ENCODE peak calls at places on chromosomes 2 and 18, in eight cellular contexts. One of them, this sample, is unnamed.

GRCh38 chr2:156903335-156903734 is 354.2 kb upstream of the GALNT5 start:
- DNase-seq in epithelial cell of proximal tubule: no peak
- DNase-seq in Calu3: no peak
- DNase-seq in thoracic aorta: no peak
- DNase-seq in AG09319: no peak
- DNase-seq in kidney: no peak
- DNase-seq in heart left ventricle: no peak
- DNase-seq in GM13977: no peak
- DNase-seq in this sample: no peak

GRCh38 chr18:48334845-48335244 is 74.3 kb downstream of the ZBTB7C start:
- DNase-seq in epithelial cell of proximal tubule: no peak
- DNase-seq in Calu3: no peak
- DNase-seq in thoracic aorta: no peak
- DNase-seq in AG09319: no peak
- DNase-seq in kidney: no peak
- DNase-seq in heart left ventricle: no peak
- DNase-seq in GM13977: no peak
- DNase-seq in this sample: no peak

GRCh38 chr2:223041527-223042109 is 10.4 kb upstream of the KCNE4 start:
- DNase-seq in epithelial cell of proximal tubule: peak
- DNase-seq in Calu3: peak
- DNase-seq in thoracic aorta: peak
- DNase-seq in AG09319: peak
- DNase-seq in kidney: peak
- DNase-seq in heart left ventricle: peak
- DNase-seq in GM13977: no peak
- DNase-seq in this sample: no peak

GRCh38 chr2:200944467-200945394 is 18.7 kb downstream of the ORC2 start:
- DNase-seq in epithelial cell of proximal tubule: no peak
- DNase-seq in Calu3: peak
- DNase-seq in thoracic aorta: no peak
- DNase-seq in AG09319: no peak
- DNase-seq in kidney: no peak
- DNase-seq in heart left ventricle: no peak
- DNase-seq in GM13977: no peak
- DNase-seq in this sample: peak

GRCh38 chr18:24271381-24272331 is 126.0 kb downstream of the OSBPL1A start:
- DNase-seq in epithelial cell of proximal tubule: no peak
- DNase-seq in Calu3: peak
- DNase-seq in thoracic aorta: no peak
- DNase-seq in AG09319: peak
- DNase-seq in kidney: peak
- DNase-seq in heart left ventricle: peak
- DNase-seq in GM13977: peak
- DNase-seq in this sample: peak

GRCh38 chr18:2910261-2910660 is 63.5 kb downstream of the EMILIN2 start:
- DNase-seq in epithelial cell of proximal tubule: no peak
- DNase-seq in Calu3: no peak
- DNase-seq in thoracic aorta: no peak
- DNase-seq in AG09319: no peak
- DNase-seq in kidney: peak
- DNase-seq in heart left ventricle: no peak
- DNase-seq in GM13977: no peak
- DNase-seq in this sample: no peak

GRCh38 chr2:127429291-127429690 is 11.1 kb downstream of the PROC start:
- DNase-seq in epithelial cell of proximal tubule: no peak
- DNase-seq in Calu3: no peak
- DNase-seq in thoracic aorta: no peak
- DNase-seq in AG09319: no peak
- DNase-seq in kidney: no peak
- DNase-seq in heart left ventricle: no peak
- DNase-seq in GM13977: no peak
- DNase-seq in this sample: no peak

GRCh38 chr2:175207741-175208438 is 26.4 kb upstream of the ATP5MC3 start:
- DNase-seq in epithelial cell of proximal tubule: no peak
- DNase-seq in Calu3: no peak
- DNase-seq in thoracic aorta: no peak
- DNase-seq in AG09319: no peak
- DNase-seq in kidney: no peak
- DNase-seq in heart left ventricle: peak
- DNase-seq in GM13977: no peak
- DNase-seq in this sample: no peak

GRCh38 chr18:48004577-48004976 is 74.1 kb upstream of the SMAD2 start:
- DNase-seq in epithelial cell of proximal tubule: no peak
- DNase-seq in Calu3: no peak
- DNase-seq in thoracic aorta: no peak
- DNase-seq in AG09319: no peak
- DNase-seq in kidney: no peak
- DNase-seq in heart left ventricle: no peak
- DNase-seq in GM13977: no peak
- DNase-seq in this sample: no peak

GRCh38 chr2:10380048-10380926 is 67.8 kb downstream of the ODC1 start:
- DNase-seq in epithelial cell of proximal tubule: no peak
- DNase-seq in Calu3: no peak
- DNase-seq in thoracic aorta: no peak
- DNase-seq in AG09319: no peak
- DNase-seq in kidney: no peak
- DNase-seq in heart left ventricle: no peak
- DNase-seq in GM13977: no peak
- DNase-seq in this sample: no peak

GRCh38 chr2:215914067-215914776 is 99.1 kb downstream of the MREG start:
- DNase-seq in epithelial cell of proximal tubule: no peak
- DNase-seq in Calu3: no peak
- DNase-seq in thoracic aorta: no peak
- DNase-seq in AG09319: no peak
- DNase-seq in kidney: no peak
- DNase-seq in heart left ventricle: no peak
- DNase-seq in GM13977: no peak
- DNase-seq in this sample: no peak

GRCh38 chr18:995641-996040 is 91.0 kb downstream of the ADCYAP1 start:
- DNase-seq in epithelial cell of proximal tubule: no peak
- DNase-seq in Calu3: no peak
- DNase-seq in thoracic aorta: no peak
- DNase-seq in AG09319: no peak
- DNase-seq in kidney: no peak
- DNase-seq in heart left ventricle: no peak
- DNase-seq in GM13977: no peak
- DNase-seq in this sample: no peak

GRCh38 chr18:5527603-5528002 is 16.2 kb downstream of the EPB41L3 start:
- DNase-seq in epithelial cell of proximal tubule: peak
- DNase-seq in Calu3: no peak
- DNase-seq in thoracic aorta: no peak
- DNase-seq in AG09319: peak
- DNase-seq in kidney: no peak
- DNase-seq in heart left ventricle: peak
- DNase-seq in GM13977: no peak
- DNase-seq in this sample: no peak

GRCh38 chr2:26870585-26871095 is 22.7 kb downstream of the DPYSL5 start:
- DNase-seq in epithelial cell of proximal tubule: no peak
- DNase-seq in Calu3: no peak
- DNase-seq in thoracic aorta: no peak
- DNase-seq in AG09319: no peak
- DNase-seq in kidney: no peak
- DNase-seq in heart left ventricle: no peak
- DNase-seq in GM13977: no peak
- DNase-seq in this sample: no peak

GRCh38 chr18:24802439-24802838 is 342.0 kb downstream of the HRH4 start:
- DNase-seq in epithelial cell of proximal tubule: no peak
- DNase-seq in Calu3: no peak
- DNase-seq in thoracic aorta: no peak
- DNase-seq in AG09319: no peak
- DNase-seq in kidney: no peak
- DNase-seq in heart left ventricle: no peak
- DNase-seq in GM13977: no peak
- DNase-seq in this sample: no peak

GRCh38 chr2:178328037-178328436 is 122.9 kb downstream of the PRKRA start:
- DNase-seq in epithelial cell of proximal tubule: no peak
- DNase-seq in Calu3: no peak
- DNase-seq in thoracic aorta: no peak
- DNase-seq in AG09319: no peak
- DNase-seq in kidney: no peak
- DNase-seq in heart left ventricle: no peak
- DNase-seq in GM13977: no peak
- DNase-seq in this sample: no peak

GRCh38 chr2:216842634-216843033 is 17.2 kb downstream of the TNP1 start:
- DNase-seq in epithelial cell of proximal tubule: no peak
- DNase-seq in Calu3: no peak
- DNase-seq in thoracic aorta: no peak
- DNase-seq in AG09319: no peak
- DNase-seq in kidney: no peak
- DNase-seq in heart left ventricle: peak
- DNase-seq in GM13977: no peak
- DNase-seq in this sample: no peak

GRCh38 chr2:190809139-190809764 is 71.4 kb upstream of the GLS start:
- DNase-seq in epithelial cell of proximal tubule: no peak
- DNase-seq in Calu3: peak
- DNase-seq in thoracic aorta: no peak
- DNase-seq in AG09319: no peak
- DNase-seq in kidney: no peak
- DNase-seq in heart left ventricle: no peak
- DNase-seq in GM13977: no peak
- DNase-seq in this sample: no peak

GRCh38 chr2:207200136-207200535 is 34.4 kb upstream of the KLF7 start:
- DNase-seq in epithelial cell of proximal tubule: no peak
- DNase-seq in Calu3: no peak
- DNase-seq in thoracic aorta: no peak
- DNase-seq in AG09319: no peak
- DNase-seq in kidney: no peak
- DNase-seq in heart left ventricle: no peak
- DNase-seq in GM13977: no peak
- DNase-seq in this sample: no peak

GRCh38 chr2:63440612-63441011 is 147.7 kb downstream of the WDPCP start:
- DNase-seq in epithelial cell of proximal tubule: no peak
- DNase-seq in Calu3: no peak
- DNase-seq in thoracic aorta: no peak
- DNase-seq in AG09319: no peak
- DNase-seq in kidney: no peak
- DNase-seq in heart left ventricle: no peak
- DNase-seq in GM13977: no peak
- DNase-seq in this sample: no peak

GRCh38 chr2:51997571-51997970 is 965.6 kb upstream of the NRXN1 start:
- DNase-seq in epithelial cell of proximal tubule: no peak
- DNase-seq in Calu3: no peak
- DNase-seq in thoracic aorta: no peak
- DNase-seq in AG09319: no peak
- DNase-seq in kidney: no peak
- DNase-seq in heart left ventricle: no peak
- DNase-seq in GM13977: no peak
- DNase-seq in this sample: no peak
- TF ChIP-seq CTCF in epithelial cell of proximal tubule: no peak
- TF ChIP-seq CTCF in Calu3: no peak
- TF ChIP-seq CTCF in thoracic aorta: no peak
- TF ChIP-seq CTCF in AG09319: no peak
- TF ChIP-seq CTCF in kidney: no peak
- TF ChIP-seq CTCF in heart left ventricle: no peak
- TF ChIP-seq CTCF in GM13977: no peak
- TF ChIP-seq CTCF in this sample: no peak

GRCh38 chr2:128547667-128548066 is 229.0 kb upstream of the HS6ST1 start:
- DNase-seq in epithelial cell of proximal tubule: no peak
- DNase-seq in Calu3: no peak
- DNase-seq in thoracic aorta: no peak
- DNase-seq in AG09319: no peak
- DNase-seq in kidney: peak
- DNase-seq in heart left ventricle: no peak
- DNase-seq in GM13977: no peak
- DNase-seq in this sample: no peak
- TF ChIP-seq CTCF in epithelial cell of proximal tubule: no peak
- TF ChIP-seq CTCF in Calu3: no peak
- TF ChIP-seq CTCF in thoracic aorta: no peak
- TF ChIP-seq CTCF in AG09319: no peak
- TF ChIP-seq CTCF in kidney: no peak
- TF ChIP-seq CTCF in heart left ventricle: no peak
- TF ChIP-seq CTCF in GM13977: no peak
- TF ChIP-seq CTCF in this sample: no peak

DNA sequence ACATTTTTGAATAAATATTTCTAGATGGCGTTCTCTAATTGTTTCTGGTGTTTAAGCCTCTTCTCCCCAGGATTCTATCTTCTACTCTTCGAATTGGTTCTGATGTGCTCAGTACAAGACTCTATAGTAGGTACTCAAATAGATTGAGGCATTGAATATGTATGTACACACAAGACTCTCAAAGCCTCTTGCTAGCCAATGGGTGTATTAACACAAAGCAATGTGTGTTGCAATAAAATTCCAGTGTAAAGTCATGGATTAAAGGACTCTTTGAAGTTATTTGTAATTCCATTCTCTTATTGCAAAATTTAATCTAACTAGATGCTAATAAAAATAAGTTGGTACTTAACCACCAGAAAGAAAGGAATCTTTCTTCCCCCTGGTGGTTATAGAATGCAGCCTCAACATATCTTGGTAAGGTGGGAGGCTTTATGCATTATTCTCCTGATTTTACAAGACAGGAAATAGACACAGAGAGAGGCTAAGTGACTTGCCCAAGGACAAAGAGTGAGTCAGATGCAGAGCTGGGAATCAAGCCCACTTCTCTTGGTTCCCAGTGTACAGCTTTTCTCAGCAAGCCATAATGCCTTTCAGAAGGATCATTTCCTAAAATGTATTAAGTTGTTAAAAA is 18.1 kb downstream of the LRP1B start:
- DNase-seq in epithelial cell of proximal tubule: no peak
- DNase-seq in Calu3: peak
- DNase-seq in thoracic aorta: no peak
- DNase-seq in AG09319: no peak
- DNase-seq in kidney: no peak
- DNase-seq in heart left ventricle: no peak
- DNase-seq in GM13977: no peak
- DNase-seq in this sample: no peak
- TF ChIP-seq CTCF in epithelial cell of proximal tubule: peak
- TF ChIP-seq CTCF in Calu3: no peak
- TF ChIP-seq CTCF in thoracic aorta: no peak
- TF ChIP-seq CTCF in AG09319: peak
- TF ChIP-seq CTCF in kidney: no peak
- TF ChIP-seq CTCF in heart left ventricle: no peak
- TF ChIP-seq CTCF in GM13977: no peak
- TF ChIP-seq CTCF in this sample: no peak

GRCh38 chr2:205998601-205999000 is 87.4 kb downstream of the INO80D start:
- DNase-seq in epithelial cell of proximal tubule: no peak
- DNase-seq in Calu3: no peak
- DNase-seq in thoracic aorta: no peak
- DNase-seq in AG09319: no peak
- DNase-seq in kidney: no peak
- DNase-seq in heart left ventricle: no peak
- DNase-seq in GM13977: no peak
- DNase-seq in this sample: no peak

DNA sequence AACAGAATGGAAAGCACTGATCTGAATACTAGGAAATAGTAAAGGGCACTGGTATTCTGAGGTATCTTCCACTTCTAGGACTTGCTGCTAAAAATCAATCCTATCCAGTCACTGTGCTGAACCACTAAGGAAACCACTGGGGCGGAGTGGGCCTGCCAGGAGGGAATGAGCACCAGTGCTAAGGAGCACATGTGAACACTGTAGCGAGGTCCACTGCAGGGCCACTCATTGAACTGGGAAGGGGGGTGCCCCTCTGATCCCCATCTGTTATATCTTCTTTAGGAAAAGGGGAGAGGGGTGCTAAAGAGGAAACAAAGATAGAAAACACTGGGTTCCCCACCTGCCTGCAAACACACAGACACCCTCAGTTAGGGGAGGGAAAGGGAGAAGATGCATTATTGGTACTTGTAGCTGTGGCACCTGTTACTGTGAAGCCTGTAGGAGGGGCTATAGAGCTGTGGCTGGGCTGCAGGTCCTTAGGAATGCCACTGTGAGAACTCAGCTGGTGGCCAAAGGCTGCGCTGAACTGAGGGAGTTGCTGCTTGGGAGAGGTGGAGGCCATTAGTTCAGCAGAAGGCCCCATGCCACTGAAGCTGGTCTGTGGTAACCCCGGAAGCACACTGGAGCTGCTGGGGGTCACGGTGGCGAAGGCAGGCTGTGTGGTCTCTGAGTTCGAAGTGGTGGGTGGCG is 81.8 kb downstream of the INO80D start:
- DNase-seq in epithelial cell of proximal tubule: no peak
- DNase-seq in Calu3: peak
- DNase-seq in thoracic aorta: no peak
- DNase-seq in AG09319: no peak
- DNase-seq in kidney: no peak
- DNase-seq in heart left ventricle: no peak
- DNase-seq in GM13977: no peak
- DNase-seq in this sample: no peak
- TF ChIP-seq CTCF in epithelial cell of proximal tubule: peak
- TF ChIP-seq CTCF in Calu3: no peak
- TF ChIP-seq CTCF in thoracic aorta: no peak
- TF ChIP-seq CTCF in AG09319: peak
- TF ChIP-seq CTCF in kidney: peak
- TF ChIP-seq CTCF in heart left ventricle: peak
- TF ChIP-seq CTCF in GM13977: peak
- TF ChIP-seq CTCF in this sample: peak